ENCODE peak calls at places on chromosomes 4 and X, in four cellular contexts. O is fibroblast of pulmonary artery, K is HCT116, S is epithelial cell of esophagus. E is an unnamed sample.

GRCh38 chr4:82801910-82802521 is 3.4 kb upstream of the SCD5 start:
- DNase-seq in O (peak; percentile 56), K (no peak), S (peak; percentile 66), E (no peak)

GRCh38 chr4:76061977-76062376 is 12.5 kb upstream of the ART3 start:
- DNase-seq in O (no peak), K (no peak), S (no peak), E (no peak)

GRCh38 chr4:174136013-174136412 is 147.5 kb downstream of the FBXO8 start:
- DNase-seq in O (peak; percentile 20), K (no peak), S (no peak), E (no peak)

GRCh38 chr4:153799708-153800074 is 10.8 kb upstream of the SFRP2 start:
- DNase-seq in O (no peak), K (no peak), S (no peak), E (no peak)

GRCh38 chr4:1166509-1167243 is 5.7 kb downstream of the SPON2 start:
- DNase-seq in O (no peak), K (no peak), S (no peak), E (no peak)

GRCh38 chr4:21304061-21304541 is 603.8 kb downstream of the PACRGL start:
- DNase-seq in O (no peak), K (no peak), S (no peak), E (no peak)

GRCh38 chrX:46837543-46838481 is 969 bp downstream of the RP2 start:
- DNase-seq in O (no peak), K (no peak), S (peak; percentile 57), E (no peak)

GRCh38 chr4:61431131-61431530 is 231.0 kb downstream of the ADGRL3 start:
- DNase-seq in O (no peak), K (no peak), S (no peak), E (no peak)

GRCh38 chr4:113659127-113659526 is 102.4 kb downstream of the CAMK2D start:
- DNase-seq in O (no peak), K (no peak), S (no peak), E (no peak)

GRCh38 chr4:38330321-38330720 is 333.7 kb upstream of the KLF3 start:
- DNase-seq in O (no peak), K (no peak), S (no peak), E (no peak)

GRCh38 chr4:184329235-184330007 is 111.7 kb upstream of the ENPP6 start:
- DNase-seq in O (peak; percentile 35), K (no peak), S (peak; percentile 59), E (no peak)

GRCh38 chrX:70134116-70134477 is 850 bp downstream of the IGBP1 start:
- DNase-seq in O (peak; percentile 20), K (no peak), S (peak; percentile 10), E (no peak)

GRCh38 chrX:6954836-6955235 is 192.7 kb upstream of the STS start:
- DNase-seq in O (no peak), K (no peak), S (no peak), E (no peak)

GRCh38 chr4:148029781-148030180 is 297.9 kb downstream of the ARHGAP10 start:
- DNase-seq in O (no peak), K (no peak), S (no peak), E (no peak)

GRCh38 chrX:107135076-107135964 is 16.7 kb upstream of the RBM41 start:
- DNase-seq in O (peak; percentile 69), K (peak; percentile 78), S (peak; percentile 85), E (no peak)

GRCh38 chrX:114584434-114584943 is 603 bp downstream of the HTR2C start:
- DNase-seq in O (no peak), K (no peak), S (no peak), E (no peak)

GRCh38 chrX:1108451-1109445 is 103.7 kb downstream of the CRLF2 start:
- DNase-seq in O (no peak), K (no peak), S (no peak), E (no peak)

GRCh38 chr4:8817081-8817812 is 54.4 kb downstream of the HMX1 start:
- DNase-seq in O (no peak), K (no peak), S (no peak), E (no peak)

GRCh38 chrX:133971586-133971985 is 13.8 kb downstream of the GPC3 start:
- DNase-seq in O (no peak), K (no peak), S (no peak), E (no peak)

GRCh38 chr4:156084312-156084811 is 130.7 kb upstream of the CTSO start:
- DNase-seq in O (no peak), K (no peak), S (no peak), E (no peak)

GRCh38 chr4:154519214-154519613 is 27.6 kb upstream of the DCHS2 start:
- DNase-seq in O (no peak), K (no peak), S (no peak), E (no peak)

GRCh38 chr4:152564336-152564735 is 28.4 kb upstream of the FBXW7 start:
- DNase-seq in O (no peak), K (no peak), S (no peak), E (no peak)

GRCh38 chrX:133335027-133335426 is 80.3 kb downstream of the GPC4 start:
- DNase-seq in O (peak; percentile 32), K (no peak), S (peak; percentile 46), E (no peak)

DNA sequence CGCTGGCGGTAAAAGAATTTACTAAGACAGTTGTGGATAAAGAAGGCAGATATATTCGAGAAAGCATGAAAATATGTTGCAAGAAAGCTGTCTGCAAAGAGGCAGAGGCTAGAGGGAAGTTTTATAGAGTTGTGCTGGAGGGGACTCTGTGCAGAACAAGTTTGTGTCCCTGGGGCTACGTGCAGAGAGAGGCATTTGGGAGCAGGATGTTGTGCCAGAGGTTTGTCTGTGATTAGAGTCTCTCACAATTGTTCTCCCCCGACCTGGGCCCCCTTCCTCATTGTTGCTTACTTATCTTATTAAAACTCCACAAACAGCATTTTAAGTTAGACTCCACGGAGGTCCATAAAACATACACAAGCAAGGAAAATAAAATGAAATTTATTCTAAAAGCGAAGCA is 831.3 kb downstream of the NLGN4X start:
- DNase-seq in O (no peak), K (no peak), S (no peak), E (no peak)
- H3K4me3 ChIP-seq in O (no peak overlapping the region), K (no peak overlapping the region), S (no peak overlapping the region), E (no peak overlapping the region)

DNA sequence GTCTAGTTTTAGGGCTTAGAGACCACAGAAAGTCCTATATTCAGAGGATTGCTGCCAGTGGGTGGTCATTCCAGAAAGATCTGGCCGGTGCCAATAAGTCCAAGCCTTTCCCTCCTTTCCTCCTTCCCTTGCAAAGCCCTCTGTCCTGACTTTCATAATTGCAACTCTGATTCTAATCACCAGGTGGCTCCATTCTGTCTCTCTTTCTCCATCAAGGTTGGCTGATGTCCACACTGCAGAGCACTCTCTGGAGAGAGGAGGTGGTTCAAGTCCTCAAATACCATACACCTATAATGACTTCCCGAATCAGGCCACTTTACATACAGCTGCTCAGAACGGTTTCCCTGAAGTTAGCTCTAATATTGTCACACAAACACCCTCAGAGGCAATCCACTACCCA is 22.4 kb upstream of the ARMCX4 start:
- DNase-seq in O (peak; percentile 41), K (peak; percentile 15), S (peak; percentile 41), E (no peak)
- TF ChIP-seq CTCF in O (peak; percentile 42), K (peak; percentile 23), S (peak; percentile 46), E (peak; percentile 18)

DNA sequence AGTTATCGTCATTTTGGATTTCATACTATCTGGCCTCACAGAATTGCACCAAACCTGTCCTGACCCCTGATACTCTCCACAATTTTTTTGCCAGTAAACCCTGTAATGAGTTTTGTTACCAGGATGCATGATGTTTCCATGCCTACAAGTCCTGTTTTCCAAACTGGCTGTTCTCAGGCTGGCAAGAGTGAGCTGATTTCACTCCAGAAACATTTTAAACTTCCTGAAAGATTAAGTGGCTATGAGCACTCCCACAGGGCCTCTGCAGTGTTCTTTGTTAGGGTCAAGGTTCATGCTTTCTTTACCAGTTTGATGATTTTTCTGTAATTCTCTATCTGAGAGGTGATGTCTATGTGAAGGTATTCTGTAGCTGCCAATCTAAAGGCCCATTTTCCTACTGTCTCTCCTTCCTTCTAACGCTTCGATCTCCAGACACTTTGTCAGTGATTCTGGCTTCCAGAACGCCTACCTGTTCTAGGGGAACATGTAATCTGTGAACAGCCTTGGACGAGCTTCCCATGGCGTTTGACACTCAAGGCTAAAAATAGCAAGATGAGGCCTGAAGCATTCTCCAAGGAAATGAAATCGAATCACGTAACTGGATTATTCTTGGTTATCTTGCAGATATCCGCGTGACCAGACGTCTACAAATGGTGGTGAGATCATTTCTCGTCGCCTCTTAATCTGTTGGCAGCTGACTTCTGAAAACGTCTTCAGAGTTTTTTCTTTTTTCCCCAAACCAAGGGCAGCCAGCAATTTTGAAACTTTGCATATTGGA is 31.9 kb upstream of the PDLIM3 start:
- DNase-seq in O (peak; percentile 98), K (no peak), S (peak; percentile 36), E (peak; percentile 19)
- H3K4me3 ChIP-seq in O (no peak overlapping the region), K (no peak overlapping the region), S (no peak overlapping the region), E (no peak overlapping the region)

GRCh38 chr4:6134612-6135220 is 65.6 kb downstream of the JAKMIP1 start:
- DNase-seq in O (no peak), K (peak; percentile 51), S (no peak), E (no peak)
- TF ChIP-seq CTCF in O (no peak), K (peak; percentile 63), S (no peak), E (no peak)

DNA sequence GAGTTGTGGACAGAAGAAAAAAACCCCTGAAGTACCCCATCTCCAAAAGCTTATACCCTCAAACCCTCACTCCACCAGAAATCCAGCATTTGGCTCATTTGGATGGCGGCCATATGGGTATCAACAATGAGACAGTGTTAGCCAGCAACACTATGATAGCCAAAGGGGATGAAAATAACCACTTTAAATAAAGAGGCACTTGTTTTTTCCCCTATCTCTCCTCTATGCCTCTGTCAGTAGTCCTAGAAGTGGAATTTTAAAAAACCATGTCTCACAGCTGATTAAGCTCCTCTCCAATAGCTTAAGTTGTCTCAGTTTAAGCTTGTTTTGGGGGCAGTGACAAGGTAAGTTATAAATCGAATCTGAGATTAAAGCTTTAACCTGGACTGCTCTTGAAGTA is 124.0 kb downstream of the MOSPD2 start:
- DNase-seq in O (no peak), K (no peak), S (no peak), E (no peak)
- H3K4me3 ChIP-seq in O (no peak overlapping the region), K (no peak overlapping the region), S (no peak overlapping the region), E (no peak overlapping the region)

GRCh38 chr4:102301167-102301566 is 44.1 kb downstream of the SLC39A8 start:
- DNase-seq in O (no peak), K (no peak), S (no peak), E (no peak)

GRCh38 chr4:102299302-102299701 is 46.0 kb downstream of the SLC39A8 start:
- DNase-seq in O (no peak), K (no peak), S (no peak), E (no peak)

GRCh38 chr4:102295153-102295862 is 50.0 kb downstream of the SLC39A8 start:
- DNase-seq in O (no peak), K (no peak), S (no peak), E (no peak)

GRCh38 chr4:102302762-102303161 is 42.5 kb downstream of the SLC39A8 start:
- DNase-seq in O (no peak), K (no peak), S (no peak), E (no peak)

GRCh38 chr4:102299708-102300107 is 45.6 kb downstream of the SLC39A8 start:
- DNase-seq in O (peak; percentile 75), K (peak; percentile 32), S (peak; percentile 60), E (peak; percentile 21)
- TF ChIP-seq CTCF in O (peak; percentile 84), K (peak; percentile 83), S (peak; percentile 78), E (peak; percentile 80)

DNA sequence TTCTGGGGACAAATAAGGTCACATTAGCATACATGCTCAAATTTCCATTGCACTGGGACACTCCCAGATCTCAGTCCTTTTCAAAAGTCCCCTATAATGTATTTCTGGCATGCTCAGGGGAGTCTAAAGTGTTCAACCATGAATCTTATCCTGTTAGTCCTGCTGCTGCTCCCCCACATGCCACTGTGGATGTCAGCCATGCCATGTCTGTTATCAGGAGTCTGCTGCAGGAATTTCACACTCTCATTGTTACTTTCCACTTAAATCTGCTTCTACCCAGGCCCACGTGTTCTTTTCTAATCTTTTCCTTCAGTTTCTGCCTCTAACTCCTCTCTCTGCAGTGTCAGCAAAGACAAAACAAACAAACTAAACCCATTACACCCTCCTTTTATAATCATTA is 1000.7 kb downstream of the CCSER1 start:
- DNase-seq in O (no peak), K (no peak), S (no peak), E (no peak)
- H3K4me3 ChIP-seq in O (no peak overlapping the region), K (no peak overlapping the region), S (no peak overlapping the region), E (no peak overlapping the region)

E was measured in HFF-Myc.